ENCODE peak calls at places on chromosomes 3 and 15, in five cellular contexts. One of them, this sample, is unnamed.
A peak's percentile ranks its signal among the peaks of the same experiment; 100 is the strongest.

GRCh38 chr15:78509726-78510312 is 2.4 kb downstream of the HYKK start:
- DNase-seq in PC-9: no peak
- DNase-seq in GM23248: no peak
- DNase-seq in GM23338: peak; percentile 9
- DNase-seq in PC-3: no peak
- DNase-seq in this sample: peak; percentile 34

GRCh38 chr3:184227481-184227935 is 1.9 kb upstream of the VWA5B2 start:
- DNase-seq in PC-9: peak; percentile 48
- DNase-seq in GM23248: peak; percentile 51
- DNase-seq in GM23338: peak; percentile 72
- DNase-seq in PC-3: peak; percentile 54
- DNase-seq in this sample: peak; percentile 87

GRCh38 chr15:51702710-51703109 is 21.4 kb downstream of the SCG3 start:
- DNase-seq in PC-9: no peak
- DNase-seq in GM23248: no peak
- DNase-seq in GM23338: no peak
- DNase-seq in PC-3: no peak
- DNase-seq in this sample: no peak

GRCh38 chr3:196131921-196132320 is 50.0 kb upstream of the TFRC start:
- DNase-seq in PC-9: no peak
- DNase-seq in GM23248: no peak
- DNase-seq in GM23338: no peak
- DNase-seq in PC-3: no peak
- DNase-seq in this sample: no peak

GRCh38 chr3:157981819-157982218 is 124.4 kb downstream of the SHOX2 start:
- DNase-seq in PC-9: no peak
- DNase-seq in GM23248: no peak
- DNase-seq in GM23338: no peak
- DNase-seq in PC-3: peak; percentile 90
- DNase-seq in this sample: no peak

GRCh38 chr3:32712506-32713055 is 27.6 kb downstream of the CNOT10 start:
- DNase-seq in PC-9: no peak
- DNase-seq in GM23248: no peak
- DNase-seq in GM23338: no peak
- DNase-seq in PC-3: no peak
- DNase-seq in this sample: no peak

GRCh38 chr3:41716391-41716910 is 245.5 kb downstream of the ULK4 start:
- DNase-seq in PC-9: no peak
- DNase-seq in GM23248: peak; percentile 45
- DNase-seq in GM23338: no peak
- DNase-seq in PC-3: peak; percentile 44
- DNase-seq in this sample: no peak

GRCh38 chr3:14124223-14124614 is 451 bp downstream of the CHCHD4 start:
- DNase-seq in PC-9: no peak
- DNase-seq in GM23248: peak; percentile 58
- DNase-seq in GM23338: peak; percentile 63
- DNase-seq in PC-3: peak; percentile 43
- DNase-seq in this sample: peak; percentile 91

GRCh38 chr3:179706233-179706632 is 53.4 kb downstream of the USP13 start:
- DNase-seq in PC-9: no peak
- DNase-seq in GM23248: peak; percentile 10
- DNase-seq in GM23338: no peak
- DNase-seq in PC-3: no peak
- DNase-seq in this sample: no peak

GRCh38 chr15:87672309-87672897 is 584.1 kb downstream of the NTRK3 start:
- DNase-seq in PC-9: no peak
- DNase-seq in GM23248: peak; percentile 67
- DNase-seq in GM23338: peak; percentile 79
- DNase-seq in PC-3: peak; percentile 38
- DNase-seq in this sample: no peak

GRCh38 chr3:129195731-129196256 is 12.1 kb upstream of the CNBP start:
- DNase-seq in PC-9: peak; percentile 57
- DNase-seq in GM23248: peak; percentile 97
- DNase-seq in GM23338: no peak
- DNase-seq in PC-3: peak; percentile 83
- DNase-seq in this sample: no peak

GRCh38 chr15:69414702-69415161 is 583 bp downstream of the KIF23 start:
- DNase-seq in PC-9: peak; percentile 78
- DNase-seq in GM23248: peak; percentile 95
- DNase-seq in GM23338: peak; percentile 75
- DNase-seq in PC-3: peak; percentile 86
- DNase-seq in this sample: peak; percentile 67

GRCh38 chr3:25468866-25469319 is 40.8 kb downstream of the RARB start:
- DNase-seq in PC-9: no peak
- DNase-seq in GM23248: peak; percentile 61
- DNase-seq in GM23338: peak; percentile 43
- DNase-seq in PC-3: no peak
- DNase-seq in this sample: no peak

GRCh38 chr3:55406666-55407425 is 80.3 kb downstream of the WNT5A start:
- DNase-seq in PC-9: no peak
- DNase-seq in GM23248: peak; percentile 72
- DNase-seq in GM23338: no peak
- DNase-seq in PC-3: peak; percentile 75
- DNase-seq in this sample: no peak

GRCh38 chr3:121660356-121661171 is at the start of gene HCLS1:
- DNase-seq in PC-9: no peak
- DNase-seq in GM23248: peak; percentile 66
- DNase-seq in GM23338: peak; percentile 12
- DNase-seq in PC-3: no peak
- DNase-seq in this sample: peak; percentile 95

GRCh38 chr15:27057904-27058645 is 87.1 kb downstream of the GABRG3 start:
- DNase-seq in PC-9: no peak
- DNase-seq in GM23248: peak; percentile 76
- DNase-seq in GM23338: peak; percentile 8
- DNase-seq in PC-3: peak; percentile 59
- DNase-seq in this sample: no peak

GRCh38 chr15:67805871-67806538 is 19.3 kb upstream of the SKOR1 start:
- DNase-seq in PC-9: no peak
- DNase-seq in GM23248: no peak
- DNase-seq in GM23338: no peak
- DNase-seq in PC-3: no peak
- DNase-seq in this sample: no peak

GRCh38 chr3:169029674-169030285 is 633.7 kb downstream of the MECOM start:
- DNase-seq in PC-9: no peak
- DNase-seq in GM23248: no peak
- DNase-seq in GM23338: no peak
- DNase-seq in PC-3: peak; percentile 61
- DNase-seq in this sample: no peak

GRCh38 chr3:32733631-32734229 is 48.7 kb downstream of the CNOT10 start:
- DNase-seq in PC-9: no peak
- DNase-seq in GM23248: peak; percentile 59
- DNase-seq in GM23338: peak; percentile 35
- DNase-seq in PC-3: peak; percentile 62
- DNase-seq in this sample: peak; percentile 59

GRCh38 chr15:67050522-67051087 is 14.8 kb upstream of the SMAD3 start:
- DNase-seq in PC-9: no peak
- DNase-seq in GM23248: no peak
- DNase-seq in GM23338: no peak
- DNase-seq in PC-3: no peak
- DNase-seq in this sample: no peak

GRCh38 chr3:11845661-11846060 is 1.0 kb downstream of the TAMM41 start:
- DNase-seq in PC-9: no peak
- DNase-seq in GM23248: peak; percentile 8
- DNase-seq in GM23338: no peak
- DNase-seq in PC-3: peak; percentile 21
- DNase-seq in this sample: peak; percentile 64

GRCh38 chr15:71409541-71409940 is 294.3 kb downstream of the THSD4 start:
- DNase-seq in PC-9: no peak
- DNase-seq in GM23248: no peak
- DNase-seq in GM23338: no peak
- DNase-seq in PC-3: no peak
- DNase-seq in this sample: no peak

GRCh38 chr3:127803619-127804018 is 18.7 kb downstream of the MGLL start:
- DNase-seq in PC-9: peak; percentile 45
- DNase-seq in GM23248: peak; percentile 95
- DNase-seq in GM23338: no peak
- DNase-seq in PC-3: peak; percentile 91
- DNase-seq in this sample: no peak

GRCh38 chr3:52299247-52299657 is 11.6 kb downstream of the GLYCTK start:
- DNase-seq in PC-9: no peak
- DNase-seq in GM23248: no peak
- DNase-seq in GM23338: peak; percentile 32
- DNase-seq in PC-3: no peak
- DNase-seq in this sample: no peak

GRCh38 chr3:177126015-177126773 is 71.1 kb downstream of the TBL1XR1 start:
- DNase-seq in PC-9: no peak
- DNase-seq in GM23248: peak; percentile 93
- DNase-seq in GM23338: no peak
- DNase-seq in PC-3: peak; percentile 67
- DNase-seq in this sample: no peak

GRCh38 chr3:134350266-134350665 is 24.0 kb downstream of the AMOTL2 start:
- DNase-seq in PC-9: no peak
- DNase-seq in GM23248: peak; percentile 12
- DNase-seq in GM23338: no peak
- DNase-seq in PC-3: no peak
- DNase-seq in this sample: no peak

GRCh38 chr3:143718463-143718862 is 129.8 kb downstream of the SLC9A9 start:
- DNase-seq in PC-9: no peak
- DNase-seq in GM23248: no peak
- DNase-seq in GM23338: peak; percentile 30
- DNase-seq in PC-3: no peak
- DNase-seq in this sample: no peak

GRCh38 chr3:132535575-132536441 is 61.3 kb upstream of the ACKR4 start:
- DNase-seq in PC-9: peak; percentile 46
- DNase-seq in GM23248: peak; percentile 91
- DNase-seq in GM23338: peak; percentile 83
- DNase-seq in PC-3: peak; percentile 71
- DNase-seq in this sample: peak; percentile 86

GRCh38 chr3:14536837-14537589 is 3.1 kb downstream of the GRIP2 start:
- DNase-seq in PC-9: no peak
- DNase-seq in GM23248: no peak
- DNase-seq in GM23338: no peak
- DNase-seq in PC-3: no peak
- DNase-seq in this sample: no peak

GRCh38 chr15:81400640-81401236 is 26.7 kb upstream of the TMC3 start:
- DNase-seq in PC-9: no peak
- DNase-seq in GM23248: peak; percentile 62
- DNase-seq in GM23338: peak; percentile 78
- DNase-seq in PC-3: peak; percentile 73
- DNase-seq in this sample: peak; percentile 65

GRCh38 chr3:127392146-127392470 is 104.3 kb upstream of the PRR20G start:
- DNase-seq in PC-9: no peak
- DNase-seq in GM23248: no peak
- DNase-seq in GM23338: no peak
- DNase-seq in PC-3: no peak
- DNase-seq in this sample: peak; percentile 62

GRCh38 chr3:9808345-9809037 is 1.6 kb upstream of the TTLL3 start:
- DNase-seq in PC-9: peak; percentile 29
- DNase-seq in GM23248: peak; percentile 66
- DNase-seq in GM23338: peak; percentile 86
- DNase-seq in PC-3: peak; percentile 63
- DNase-seq in this sample: peak; percentile 78

GRCh38 chr3:123246846-123247245 is 45.1 kb downstream of the SEC22A start:
- DNase-seq in PC-9: no peak
- DNase-seq in GM23248: no peak
- DNase-seq in GM23338: no peak
- DNase-seq in PC-3: no peak
- DNase-seq in this sample: no peak

GRCh38 chr3:136818851-136819783 is at the start of gene SLC35G2:
- DNase-seq in PC-9: peak; percentile 40
- DNase-seq in GM23248: peak; percentile 91
- DNase-seq in GM23338: peak; percentile 86
- DNase-seq in PC-3: peak; percentile 49
- DNase-seq in this sample: peak; percentile 87

DNA sequence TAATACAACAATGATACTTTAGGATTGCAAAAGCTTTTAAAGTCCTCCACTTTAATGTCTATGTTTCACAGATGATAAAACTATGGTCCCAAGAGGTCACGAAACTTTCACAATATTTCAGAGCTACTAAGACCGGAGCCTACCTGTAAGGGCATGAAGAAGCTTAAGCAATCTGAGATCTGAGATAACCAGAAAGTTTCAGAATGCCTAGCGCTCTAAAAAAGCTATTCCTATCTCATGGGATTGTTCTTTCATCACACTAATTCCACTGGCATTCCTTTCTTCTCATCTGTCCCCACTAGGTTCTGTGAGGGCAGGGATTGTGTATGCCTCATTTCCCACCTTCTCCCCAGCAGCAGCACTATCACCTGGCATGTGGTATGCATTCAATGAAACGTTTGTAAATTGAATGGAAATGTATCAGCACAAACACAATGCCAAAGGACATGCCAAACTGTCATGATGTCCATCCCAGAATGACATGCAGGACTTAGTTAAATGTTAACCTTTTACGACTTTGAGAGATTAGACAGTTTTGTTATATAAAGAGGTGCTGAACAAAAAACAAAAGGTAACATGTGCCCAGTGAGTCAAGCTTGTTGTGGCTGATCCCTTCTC is 104.7 kb upstream of the NR2F2 start:
- DNase-seq in PC-9: peak; percentile 4
- DNase-seq in GM23248: no peak
- DNase-seq in GM23338: no peak
- DNase-seq in PC-3: no peak
- DNase-seq in this sample: no peak
- H2AFZ ChIP-seq in PC-9: no peak overlapping the region
- H2AFZ ChIP-seq in GM23248: no peak overlapping the region
- H2AFZ ChIP-seq in GM23338: no peak overlapping the region
- H2AFZ ChIP-seq in PC-3: no peak overlapping the region
- H2AFZ ChIP-seq in this sample: no peak overlapping the region

GRCh38 chr15:55750706-55751105 is 7.8 kb upstream of the PRTG start:
- DNase-seq in PC-9: no peak
- DNase-seq in GM23248: no peak
- DNase-seq in GM23338: no peak
- DNase-seq in PC-3: no peak
- DNase-seq in this sample: no peak
- H3K9me2 ChIP-seq in PC-9: no peaks in the 10 kb centered on the region
- H3K9me2 ChIP-seq in GM23248: no peaks in the 10 kb centered on the region
- H3K9me2 ChIP-seq in GM23338: no peaks in the 10 kb centered on the region
- H3K9me2 ChIP-seq in PC-3: no peaks in the 10 kb centered on the region
- H3K9me2 ChIP-seq in this sample: no peaks in the 10 kb centered on the region

GRCh38 chr3:20307378-20307777 is 121.4 kb upstream of the SGO1 start:
- DNase-seq in PC-9: no peak
- DNase-seq in GM23248: no peak
- DNase-seq in GM23338: no peak
- DNase-seq in PC-3: no peak
- DNase-seq in this sample: no peak
- H2AFZ ChIP-seq in PC-9: no peak overlapping the region
- H2AFZ ChIP-seq in GM23248: no peak overlapping the region
- H2AFZ ChIP-seq in GM23338: no peak overlapping the region
- H2AFZ ChIP-seq in PC-3: no peak overlapping the region
- H2AFZ ChIP-seq in this sample: no peak overlapping the region

DNA sequence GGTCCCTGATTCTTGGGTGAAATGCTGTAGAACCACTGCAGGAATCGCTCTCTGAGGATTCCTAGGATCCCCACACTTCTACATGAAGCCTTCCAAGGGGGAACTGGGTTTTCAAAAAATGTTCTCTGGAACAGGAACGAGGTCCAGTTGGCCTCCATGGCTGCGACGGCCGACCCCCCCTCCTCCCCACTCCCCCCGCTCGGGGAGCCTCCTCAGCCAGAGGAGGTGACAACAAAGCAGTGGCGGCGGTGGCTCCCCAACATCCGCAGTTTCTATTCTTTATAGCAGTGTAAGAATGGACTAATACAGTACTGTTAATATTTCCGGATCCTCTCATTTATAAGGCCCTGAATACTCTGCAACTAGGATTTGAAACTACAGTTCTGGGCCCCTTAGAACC is 84.0 kb upstream of the PLAAT1 start:
- DNase-seq in PC-9: no peak
- DNase-seq in GM23248: no peak
- DNase-seq in GM23338: no peak
- DNase-seq in PC-3: no peak
- DNase-seq in this sample: no peak
- H3K9me2 ChIP-seq in PC-9: no peaks in the 10 kb centered on the region
- H3K9me2 ChIP-seq in GM23248: no peaks in the 10 kb centered on the region
- H3K9me2 ChIP-seq in GM23338: no peaks in the 10 kb centered on the region
- H3K9me2 ChIP-seq in PC-3: no peaks in the 10 kb centered on the region
- H3K9me2 ChIP-seq in this sample: no peaks in the 10 kb centered on the region